ENCODE peak calls at places on chromosome 13, in ten cellular contexts. One of them, this sample, is unnamed.

GRCh38 chr13:114161644-114162532 is 17.2 kb upstream of the CFAP97D2 start:
- DNase-seq in left lung: peak
- DNase-seq in H9: no peak
- DNase-seq in CD4-positive, alpha-beta T cell: peak
- DNase-seq in SK-N-SH: no peak
- DNase-seq in epithelial cell of proximal tubule: no peak
- DNase-seq in suprapubic skin: no peak
- DNase-seq in fibroblast of pulmonary artery: peak
- DNase-seq in tibial artery: peak
- DNase-seq in MCF 10A: peak
- DNase-seq in this sample: no peak

GRCh38 chr13:26688286-26688685 is 72.3 kb downstream of the GPR12 start:
- DNase-seq in fibroblast of pulmonary artery: no peak
- DNase-seq in epithelial cell of proximal tubule: no peak
- DNase-seq in SK-N-SH: no peak
- DNase-seq in tibial artery: no peak
- DNase-seq in suprapubic skin: no peak
- DNase-seq in MCF 10A: no peak
- DNase-seq in CD4-positive, alpha-beta T cell: no peak
- DNase-seq in left lung: no peak
- DNase-seq in H9: no peak
- DNase-seq in this sample: no peak

GRCh38 chr13:27370305-27370853 is 54.0 kb upstream of the GTF3A start:
- DNase-seq in tibial artery: no peak
- DNase-seq in suprapubic skin: no peak
- DNase-seq in left lung: no peak
- DNase-seq in epithelial cell of proximal tubule: no peak
- DNase-seq in CD4-positive, alpha-beta T cell: no peak
- DNase-seq in fibroblast of pulmonary artery: no peak
- DNase-seq in H9: no peak
- DNase-seq in MCF 10A: no peak
- DNase-seq in SK-N-SH: no peak
- DNase-seq in this sample: no peak

GRCh38 chr13:59747529-59747928 is 416.2 kb downstream of the DIAPH3 start:
- DNase-seq in fibroblast of pulmonary artery: no peak
- DNase-seq in CD4-positive, alpha-beta T cell: no peak
- DNase-seq in left lung: no peak
- DNase-seq in epithelial cell of proximal tubule: no peak
- DNase-seq in MCF 10A: no peak
- DNase-seq in suprapubic skin: no peak
- DNase-seq in tibial artery: no peak
- DNase-seq in SK-N-SH: no peak
- DNase-seq in H9: no peak
- DNase-seq in this sample: no peak

GRCh38 chr13:27006519-27007161 is 165.0 kb downstream of the USP12 start:
- DNase-seq in H9: peak
- DNase-seq in left lung: peak
- DNase-seq in epithelial cell of proximal tubule: no peak
- DNase-seq in tibial artery: no peak
- DNase-seq in MCF 10A: peak
- DNase-seq in CD4-positive, alpha-beta T cell: no peak
- DNase-seq in SK-N-SH: peak
- DNase-seq in suprapubic skin: peak
- DNase-seq in fibroblast of pulmonary artery: peak
- DNase-seq in this sample: no peak

GRCh38 chr13:93025984-93026383 is 200.6 kb upstream of the GPC6 start:
- DNase-seq in CD4-positive, alpha-beta T cell: no peak
- DNase-seq in left lung: no peak
- DNase-seq in epithelial cell of proximal tubule: no peak
- DNase-seq in H9: no peak
- DNase-seq in fibroblast of pulmonary artery: no peak
- DNase-seq in suprapubic skin: no peak
- DNase-seq in tibial artery: no peak
- DNase-seq in MCF 10A: no peak
- DNase-seq in SK-N-SH: no peak
- DNase-seq in this sample: no peak

GRCh38 chr13:80100636-80101035 is 240.3 kb downstream of the SPRY2 start:
- DNase-seq in MCF 10A: no peak
- DNase-seq in SK-N-SH: no peak
- DNase-seq in left lung: no peak
- DNase-seq in suprapubic skin: no peak
- DNase-seq in H9: no peak
- DNase-seq in fibroblast of pulmonary artery: peak
- DNase-seq in tibial artery: no peak
- DNase-seq in CD4-positive, alpha-beta T cell: no peak
- DNase-seq in epithelial cell of proximal tubule: no peak
- DNase-seq in this sample: no peak

GRCh38 chr13:109330941-109331340 is 455.4 kb downstream of the IRS2 start:
- DNase-seq in MCF 10A: no peak
- DNase-seq in SK-N-SH: no peak
- DNase-seq in epithelial cell of proximal tubule: no peak
- DNase-seq in H9: no peak
- DNase-seq in fibroblast of pulmonary artery: peak
- DNase-seq in suprapubic skin: no peak
- DNase-seq in tibial artery: no peak
- DNase-seq in CD4-positive, alpha-beta T cell: no peak
- DNase-seq in left lung: no peak
- DNase-seq in this sample: no peak

GRCh38 chr13:26929971-26930730 is 169.6 kb upstream of the GPR12 start:
- DNase-seq in epithelial cell of proximal tubule: no peak
- DNase-seq in MCF 10A: peak
- DNase-seq in CD4-positive, alpha-beta T cell: peak
- DNase-seq in left lung: peak
- DNase-seq in SK-N-SH: peak
- DNase-seq in H9: peak
- DNase-seq in tibial artery: no peak
- DNase-seq in fibroblast of pulmonary artery: peak
- DNase-seq in suprapubic skin: no peak
- DNase-seq in this sample: peak

GRCh38 chr13:87889241-87889640 is 218.1 kb downstream of the SLITRK5 start:
- DNase-seq in fibroblast of pulmonary artery: no peak
- DNase-seq in MCF 10A: no peak
- DNase-seq in epithelial cell of proximal tubule: no peak
- DNase-seq in tibial artery: no peak
- DNase-seq in CD4-positive, alpha-beta T cell: no peak
- DNase-seq in suprapubic skin: no peak
- DNase-seq in left lung: no peak
- DNase-seq in SK-N-SH: no peak
- DNase-seq in H9: no peak
- DNase-seq in this sample: no peak

GRCh38 chr13:109012115-109012514 is 382.7 kb downstream of the MYO16 start:
- DNase-seq in left lung: no peak
- DNase-seq in CD4-positive, alpha-beta T cell: no peak
- DNase-seq in SK-N-SH: no peak
- DNase-seq in tibial artery: no peak
- DNase-seq in MCF 10A: no peak
- DNase-seq in H9: no peak
- DNase-seq in epithelial cell of proximal tubule: no peak
- DNase-seq in fibroblast of pulmonary artery: no peak
- DNase-seq in suprapubic skin: no peak
- DNase-seq in this sample: no peak

GRCh38 chr13:104567114-104567513 is 1500.9 kb upstream of the SLC10A2 start:
- DNase-seq in epithelial cell of proximal tubule: no peak
- DNase-seq in SK-N-SH: peak
- DNase-seq in tibial artery: no peak
- DNase-seq in suprapubic skin: no peak
- DNase-seq in MCF 10A: no peak
- DNase-seq in CD4-positive, alpha-beta T cell: no peak
- DNase-seq in fibroblast of pulmonary artery: no peak
- DNase-seq in left lung: no peak
- DNase-seq in H9: no peak
- DNase-seq in this sample: no peak

GRCh38 chr13:66137384-66137783 is 1092.8 kb downstream of the PCDH9 start:
- DNase-seq in left lung: no peak
- DNase-seq in CD4-positive, alpha-beta T cell: no peak
- DNase-seq in tibial artery: no peak
- DNase-seq in epithelial cell of proximal tubule: no peak
- DNase-seq in fibroblast of pulmonary artery: no peak
- DNase-seq in suprapubic skin: no peak
- DNase-seq in SK-N-SH: no peak
- DNase-seq in MCF 10A: no peak
- DNase-seq in H9: no peak
- DNase-seq in this sample: no peak

GRCh38 chr13:89925107-89925506 is 1422.4 kb upstream of the MIR17HG start:
- DNase-seq in H9: no peak
- DNase-seq in tibial artery: no peak
- DNase-seq in left lung: no peak
- DNase-seq in suprapubic skin: no peak
- DNase-seq in MCF 10A: peak
- DNase-seq in fibroblast of pulmonary artery: peak
- DNase-seq in SK-N-SH: peak
- DNase-seq in CD4-positive, alpha-beta T cell: no peak
- DNase-seq in epithelial cell of proximal tubule: no peak
- DNase-seq in this sample: peak
- TF ChIP-seq CTCF in H9: peak
- TF ChIP-seq CTCF in tibial artery: no peak
- TF ChIP-seq CTCF in left lung: peak
- TF ChIP-seq CTCF in suprapubic skin: no peak
- TF ChIP-seq CTCF in MCF 10A: peak
- TF ChIP-seq CTCF in fibroblast of pulmonary artery: peak
- TF ChIP-seq CTCF in SK-N-SH: peak
- TF ChIP-seq CTCF in CD4-positive, alpha-beta T cell: no peak
- TF ChIP-seq CTCF in epithelial cell of proximal tubule: peak
- TF ChIP-seq CTCF in this sample: peak

GRCh38 chr13:69524459-69525155 is 583.0 kb upstream of the ATXN8OS start:
- DNase-seq in MCF 10A: peak
- DNase-seq in fibroblast of pulmonary artery: no peak
- DNase-seq in suprapubic skin: no peak
- DNase-seq in epithelial cell of proximal tubule: peak
- DNase-seq in H9: no peak
- DNase-seq in CD4-positive, alpha-beta T cell: no peak
- DNase-seq in left lung: no peak
- DNase-seq in SK-N-SH: no peak
- DNase-seq in tibial artery: no peak
- DNase-seq in this sample: no peak
- TF ChIP-seq CTCF in MCF 10A: peak
- TF ChIP-seq CTCF in fibroblast of pulmonary artery: peak
- TF ChIP-seq CTCF in suprapubic skin: no peak
- TF ChIP-seq CTCF in epithelial cell of proximal tubule: no peak
- TF ChIP-seq CTCF in H9: peak
- TF ChIP-seq CTCF in CD4-positive, alpha-beta T cell: no peak
- TF ChIP-seq CTCF in left lung: no peak
- TF ChIP-seq CTCF in SK-N-SH: peak
- TF ChIP-seq CTCF in tibial artery: no peak
- TF ChIP-seq CTCF in this sample: peak

GRCh38 chr13:32917504-32917903 is 98.7 kb upstream of the KL start:
- DNase-seq in suprapubic skin: no peak
- DNase-seq in left lung: no peak
- DNase-seq in CD4-positive, alpha-beta T cell: no peak
- DNase-seq in SK-N-SH: no peak
- DNase-seq in H9: no peak
- DNase-seq in tibial artery: no peak
- DNase-seq in MCF 10A: no peak
- DNase-seq in fibroblast of pulmonary artery: peak
- DNase-seq in epithelial cell of proximal tubule: no peak
- DNase-seq in this sample: no peak

GRCh38 chr13:32914686-32915085 is 101.5 kb upstream of the KL start:
- DNase-seq in tibial artery: no peak
- DNase-seq in left lung: no peak
- DNase-seq in epithelial cell of proximal tubule: no peak
- DNase-seq in H9: no peak
- DNase-seq in SK-N-SH: no peak
- DNase-seq in CD4-positive, alpha-beta T cell: no peak
- DNase-seq in fibroblast of pulmonary artery: no peak
- DNase-seq in suprapubic skin: no peak
- DNase-seq in MCF 10A: no peak
- DNase-seq in this sample: no peak

GRCh38 chr13:32905864-32906180 is 110.4 kb upstream of the KL start:
- DNase-seq in H9: no peak
- DNase-seq in tibial artery: no peak
- DNase-seq in CD4-positive, alpha-beta T cell: no peak
- DNase-seq in MCF 10A: no peak
- DNase-seq in suprapubic skin: no peak
- DNase-seq in SK-N-SH: no peak
- DNase-seq in fibroblast of pulmonary artery: peak
- DNase-seq in left lung: no peak
- DNase-seq in epithelial cell of proximal tubule: no peak
- DNase-seq in this sample: no peak

GRCh38 chr13:32910530-32910929 is 105.7 kb upstream of the KL start:
- DNase-seq in MCF 10A: no peak
- DNase-seq in suprapubic skin: no peak
- DNase-seq in SK-N-SH: no peak
- DNase-seq in CD4-positive, alpha-beta T cell: no peak
- DNase-seq in left lung: no peak
- DNase-seq in tibial artery: no peak
- DNase-seq in fibroblast of pulmonary artery: no peak
- DNase-seq in epithelial cell of proximal tubule: no peak
- DNase-seq in H9: no peak
- DNase-seq in this sample: no peak

GRCh38 chr13:32911506-32911905 is 104.7 kb upstream of the KL start:
- DNase-seq in epithelial cell of proximal tubule: peak
- DNase-seq in MCF 10A: peak
- DNase-seq in left lung: no peak
- DNase-seq in suprapubic skin: no peak
- DNase-seq in H9: peak
- DNase-seq in tibial artery: no peak
- DNase-seq in fibroblast of pulmonary artery: peak
- DNase-seq in CD4-positive, alpha-beta T cell: no peak
- DNase-seq in SK-N-SH: peak
- DNase-seq in this sample: peak
- TF ChIP-seq CTCF in epithelial cell of proximal tubule: peak
- TF ChIP-seq CTCF in MCF 10A: peak
- TF ChIP-seq CTCF in left lung: no peak
- TF ChIP-seq CTCF in suprapubic skin: no peak
- TF ChIP-seq CTCF in H9: peak
- TF ChIP-seq CTCF in tibial artery: no peak
- TF ChIP-seq CTCF in fibroblast of pulmonary artery: peak
- TF ChIP-seq CTCF in CD4-positive, alpha-beta T cell: no peak
- TF ChIP-seq CTCF in SK-N-SH: peak
- TF ChIP-seq CTCF in this sample: peak

GRCh38 chr13:95301947-95302386 is 716 bp upstream of the ABCC4 start:
- DNase-seq in suprapubic skin: no peak
- DNase-seq in epithelial cell of proximal tubule: no peak
- DNase-seq in CD4-positive, alpha-beta T cell: no peak
- DNase-seq in fibroblast of pulmonary artery: peak
- DNase-seq in tibial artery: no peak
- DNase-seq in MCF 10A: no peak
- DNase-seq in left lung: no peak
- DNase-seq in SK-N-SH: peak
- DNase-seq in H9: no peak
- DNase-seq in this sample: no peak

GRCh38 chr13:95298971-95299627 is 2.2 kb downstream of the ABCC4 start:
- DNase-seq in MCF 10A: peak
- DNase-seq in SK-N-SH: no peak
- DNase-seq in H9: no peak
- DNase-seq in tibial artery: no peak
- DNase-seq in fibroblast of pulmonary artery: peak
- DNase-seq in left lung: no peak
- DNase-seq in epithelial cell of proximal tubule: no peak
- DNase-seq in suprapubic skin: no peak
- DNase-seq in CD4-positive, alpha-beta T cell: no peak
- DNase-seq in this sample: peak

GRCh38 chr13:95301135-95301946 is at the start of gene ABCC4:
- DNase-seq in CD4-positive, alpha-beta T cell: peak
- DNase-seq in MCF 10A: peak
- DNase-seq in suprapubic skin: no peak
- DNase-seq in epithelial cell of proximal tubule: no peak
- DNase-seq in SK-N-SH: peak
- DNase-seq in tibial artery: peak
- DNase-seq in fibroblast of pulmonary artery: peak
- DNase-seq in H9: peak
- DNase-seq in left lung: peak
- DNase-seq in this sample: peak

GRCh38 chr13:95298169-95298940 is 2.9 kb downstream of the ABCC4 start:
- DNase-seq in epithelial cell of proximal tubule: no peak
- DNase-seq in fibroblast of pulmonary artery: no peak
- DNase-seq in H9: no peak
- DNase-seq in CD4-positive, alpha-beta T cell: no peak
- DNase-seq in MCF 10A: no peak
- DNase-seq in SK-N-SH: no peak
- DNase-seq in tibial artery: no peak
- DNase-seq in left lung: peak
- DNase-seq in suprapubic skin: no peak
- DNase-seq in this sample: no peak

GRCh38 chr13:95300625-95301134 is 571 bp downstream of the ABCC4 start:
- DNase-seq in H9: peak
- DNase-seq in suprapubic skin: peak
- DNase-seq in tibial artery: peak
- DNase-seq in left lung: peak
- DNase-seq in fibroblast of pulmonary artery: peak
- DNase-seq in SK-N-SH: peak
- DNase-seq in CD4-positive, alpha-beta T cell: peak
- DNase-seq in epithelial cell of proximal tubule: no peak
- DNase-seq in MCF 10A: peak
- DNase-seq in this sample: peak
- TF ChIP-seq CTCF in H9: peak
- TF ChIP-seq CTCF in suprapubic skin: no peak
- TF ChIP-seq CTCF in tibial artery: no peak
- TF ChIP-seq CTCF in left lung: peak
- TF ChIP-seq CTCF in fibroblast of pulmonary artery: peak
- TF ChIP-seq CTCF in SK-N-SH: peak
- TF ChIP-seq CTCF in CD4-positive, alpha-beta T cell: no peak
- TF ChIP-seq CTCF in epithelial cell of proximal tubule: peak
- TF ChIP-seq CTCF in MCF 10A: no peak
- TF ChIP-seq CTCF in this sample: peak